ENCODE peak calls at places on chromosomes 11 and 22, in four cellular contexts. Q is colonic mucosa, C is mammary epithelial cell, A is MM.1S. X is an unnamed sample.

GRCh38 chr11:61870429-61871039 is 20.8 kb downstream of the FADS3 start:
- DNase-seq in Q (no peak), C (no peak), A (no peak), X (no peak)

GRCh38 chr11:110878513-110878912 is 166.3 kb upstream of the ARHGAP20 start:
- DNase-seq in A (no peak), Q (no peak), C (no peak), X (no peak)

GRCh38 chr22:37930270-37930951 is 23.0 kb downstream of the C22orf23 start:
- DNase-seq in C (no peak), A (peak; percentile 18), Q (no peak), X (peak; percentile 79)

GRCh38 chr11:109123811-109124787 is 297.9 kb upstream of the C11orf87 start:
- DNase-seq in Q (no peak), A (no peak), C (no peak), X (peak; percentile 85)

GRCh38 chr22:25930710-25931353 is 188.8 kb downstream of the MYO18B start:
- DNase-seq in Q (no peak), A (no peak), C (no peak), X (peak; percentile 49)

GRCh38 chr22:50271519-50271970 is 1.4 kb upstream of the MAPK11 start:
- DNase-seq in C (peak; percentile 56), A (peak; percentile 61), Q (peak; percentile 82), X (peak; percentile 88)

GRCh38 chr11:123239371-123240150 is 44.5 kb upstream of the CLMP start:
- DNase-seq in A (no peak), C (peak; percentile 17), Q (no peak), X (no peak)

GRCh38 chr11:16820324-16821092 is 82.1 kb downstream of the C11orf58 start:
- DNase-seq in C (peak; percentile 75), A (peak; percentile 79), Q (peak; percentile 78), X (peak; percentile 95)

GRCh38 chr11:109486129-109486528 is 64.1 kb downstream of the C11orf87 start:
- DNase-seq in Q (no peak), A (no peak), C (no peak), X (no peak)

GRCh38 chr11:111460752-111461305 is 51.4 kb downstream of the BTG4 start:
- DNase-seq in A (no peak), C (no peak), Q (no peak), X (no peak)

GRCh38 chr22:22853713-22854112 is 33.9 kb upstream of the IGLL5 start:
- DNase-seq in Q (no peak), C (no peak), A (no peak), X (no peak)

GRCh38 chr11:128291835-128292234 is 295.5 kb downstream of the ETS1 start:
- DNase-seq in C (no peak), A (no peak), Q (peak; percentile 61), X (no peak)

GRCh38 chr11:125807909-125808308 is 20.0 kb downstream of the PATE3 start:
- DNase-seq in C (no peak), A (no peak), Q (no peak), X (no peak)

GRCh38 chr22:38180841-38181452 is 683 bp downstream of the PLA2G6 start:
- DNase-seq in Q (peak; percentile 83), C (peak; percentile 82), A (peak; percentile 76), X (peak; percentile 71)

GRCh38 chr11:116414357-116414756 is 358.4 kb downstream of the BUD13 start:
- DNase-seq in A (no peak), Q (no peak), C (no peak), X (no peak)

GRCh38 chr11:128226106-128226716 is 361.1 kb downstream of the ETS1 start:
- DNase-seq in A (no peak), Q (no peak), C (no peak), X (peak; percentile 71)

GRCh38 chr11:113629562-113629961 is 76.5 kb downstream of the TMPRSS5 start:
- DNase-seq in Q (no peak), A (no peak), C (no peak), X (peak; percentile 60)

GRCh38 chr11:6627762-6628241 is 8.6 kb upstream of the TPP1 start:
- DNase-seq in A (peak; percentile 57), Q (no peak), C (no peak), X (no peak)

GRCh38 chr22:48488611-48489456 is 1338.8 kb downstream of the BRD1 start:
- DNase-seq in C (no peak), Q (no peak), A (peak; percentile 45), X (peak; percentile 86)

GRCh38 chr11:35082322-35083180 is 56.4 kb upstream of the CD44 start:
- DNase-seq in A (peak; percentile 51), Q (peak; percentile 59), C (peak; percentile 86), X (peak; percentile 90)

GRCh38 chr22:46844606-46845210 is 82.3 kb downstream of the TBC1D22A start:
- DNase-seq in C (no peak), Q (no peak), A (no peak), X (peak; percentile 38)

GRCh38 chr11:35486446-35486845 is 39.0 kb downstream of the PAMR1 start:
- DNase-seq in Q (no peak), A (no peak), C (no peak), X (no peak)

GRCh38 chr11:5504403-5504891 is 5.3 kb downstream of the UBQLN3 start:
- DNase-seq in Q (no peak), A (no peak), C (no peak), X (no peak)

GRCh38 chr11:60853469-60853950 is 2.2 kb downstream of the PTGDR2 start:
- DNase-seq in C (no peak), A (no peak), Q (no peak), X (no peak)
- H3K9ac ChIP-seq in C (no peak overlapping the region), A (no peak overlapping the region), Q (no peak overlapping the region), X (no peak overlapping the region)

GRCh38 chr22:45366713-45367112 is 46.7 kb downstream of the SMC1B start:
- DNase-seq in Q (no peak), A (no peak), C (no peak), X (no peak)
- H3K27me3 ChIP-seq in Q (no peaks in the 10 kb centered on the region), A (no peaks in the 10 kb centered on the region), C (no peaks in the 10 kb centered on the region), X (no peaks in the 10 kb centered on the region)

DNA sequence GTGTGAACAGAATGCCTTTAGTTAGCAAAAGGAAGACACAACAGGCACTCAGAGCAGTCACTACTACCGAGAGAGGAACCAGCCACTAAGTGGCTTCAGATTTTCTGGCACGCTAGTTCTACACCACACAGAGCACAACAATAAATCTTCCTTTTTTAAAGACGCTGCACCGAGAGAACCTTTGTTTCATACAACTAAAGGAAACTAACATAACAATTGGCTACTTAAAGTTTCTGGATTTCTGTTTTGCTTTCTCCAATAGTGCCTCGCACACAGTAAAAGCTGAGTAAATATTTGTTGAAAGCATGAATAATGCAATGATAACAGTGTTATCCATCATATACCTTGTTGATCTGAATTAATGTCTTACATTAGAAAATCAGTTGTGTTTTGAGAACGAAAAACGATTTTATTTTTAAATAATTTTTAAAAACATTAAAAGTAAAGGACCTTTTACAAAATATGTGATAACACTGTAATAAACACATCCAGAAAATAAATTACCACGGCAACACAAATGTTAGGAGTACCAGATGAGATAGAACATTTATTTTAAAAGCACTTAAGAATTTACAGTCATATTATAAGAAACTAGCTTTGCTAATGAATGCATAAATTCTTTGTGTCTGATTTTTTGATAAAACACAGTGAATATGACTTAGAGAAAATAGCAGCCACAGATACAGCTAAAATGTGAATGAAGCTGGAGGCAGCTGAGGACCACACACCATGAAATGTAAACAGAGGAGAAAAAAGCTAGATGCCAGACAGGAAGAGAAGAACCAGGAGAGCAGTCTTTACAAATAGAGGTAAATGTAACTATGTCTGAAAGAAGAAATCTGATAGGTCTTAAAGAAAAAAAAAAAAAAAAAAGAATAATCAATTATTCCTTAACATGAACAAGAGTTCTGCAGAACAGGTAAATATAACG is 14.8 kb downstream of the CCDC34 start:
- DNase-seq in C (no peak), A (no peak), Q (no peak), X (no peak)
- H3K4me1 ChIP-seq in C (no peaks in the 10 kb centered on the region), A (no peaks in the 10 kb centered on the region), Q (no peaks in the 10 kb centered on the region), X (peaks cover 20% of the 10 kb centered on the region)

GRCh38 chr22:31840581-31840980 is 86.8 kb downstream of the DEPDC5 start:
- DNase-seq in A (no peak), Q (no peak), C (no peak), X (no peak)
- H3K9ac ChIP-seq in A (no peak overlapping the region), Q (no peak overlapping the region), C (no peak overlapping the region), X (no peak overlapping the region)

GRCh38 chr22:43622886-43623285 is 189.2 kb downstream of the EFCAB6 start:
- DNase-seq in A (no peak), Q (no peak), C (no peak), X (no peak)

GRCh38 chr22:43627485-43628252 is 184.4 kb downstream of the EFCAB6 start:
- DNase-seq in C (no peak), Q (no peak), A (no peak), X (no peak)

GRCh38 chr22:43625242-43625641 is 186.9 kb downstream of the EFCAB6 start:
- DNase-seq in A (no peak), C (no peak), Q (no peak), X (no peak)

GRCh38 chr22:43628253-43628649 is 183.9 kb downstream of the EFCAB6 start:
- DNase-seq in Q (no peak), A (no peak), C (no peak), X (no peak)

GRCh38 chr22:43624144-43624998 is 187.7 kb downstream of the EFCAB6 start:
- DNase-seq in Q (no peak), A (no peak), C (no peak), X (no peak)
- H3K27me3 ChIP-seq in Q (no peaks in the 10 kb centered on the region), A (no peaks in the 10 kb centered on the region), C (no peaks in the 10 kb centered on the region), X (no peaks in the 10 kb centered on the region)

GRCh38 chr22:20062766-20063083 is 17.3 kb upstream of the DGCR8 start:
- DNase-seq in Q (no peak), A (no peak), C (peak; percentile 88), X (no peak)
- H3K4me1 ChIP-seq in Q (no peaks in the 10 kb centered on the region), A (no peaks in the 10 kb centered on the region), C (peaks cover 28% of the 10 kb centered on the region), X (no peaks in the 10 kb centered on the region)

GRCh38 chr11:56910785-56911184 is 77.9 kb upstream of the OR5AK2 start:
- DNase-seq in A (no peak), Q (no peak), C (peak; percentile 59), X (no peak)
- H3K9ac ChIP-seq in A (no peak overlapping the region), Q (no peak overlapping the region), C (no peak overlapping the region), X (no peak overlapping the region)

DNA sequence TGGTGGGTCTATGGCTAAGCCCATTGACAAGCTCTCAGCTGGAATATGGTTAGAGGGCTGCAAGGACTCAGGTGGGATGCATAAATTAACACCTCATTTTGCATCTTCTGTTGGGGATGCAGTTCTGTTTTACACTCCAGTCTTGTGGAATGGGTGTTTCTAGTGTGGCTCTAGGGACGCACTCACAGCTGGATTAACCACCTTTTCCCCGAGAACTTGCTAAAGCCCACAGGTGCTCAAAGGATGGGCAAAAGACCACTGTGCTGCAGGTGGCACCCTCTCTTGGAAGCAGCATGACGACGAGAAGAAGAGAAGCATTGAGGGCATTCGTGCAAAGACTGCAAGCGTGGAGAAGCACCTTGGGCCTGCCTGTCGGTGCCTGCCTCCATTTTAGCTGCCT is 6.9 kb downstream of the BARX2 start:
- DNase-seq in Q (no peak), C (no peak), A (no peak), X (peak; percentile 65)
- H3K27me3 ChIP-seq in Q (no peaks in the 10 kb centered on the region), C (peaks cover 12% of the 10 kb centered on the region), A (no peaks in the 10 kb centered on the region), X (peaks cover 22% of the 10 kb centered on the region)

X was measured in endodermal cell.